ENCODE peak calls at places on chromosomes 5 and 9, in four cellular contexts. P, N, D and U are unnamed samples.

GRCh38 chr5:66230551-66230950 is 86.5 kb downstream of the SREK1 start:
- DNase-seq in P (no peak), N (no peak), D (no peak), U (no peak)

GRCh38 chr5:157057459-157058370 is 1.2 kb downstream of the HAVCR1 start:
- DNase-seq in P (no peak), N (no peak), D (no peak), U (no peak)

GRCh38 chr5:157750320-157750719 is 6.8 kb downstream of the LSM11 start:
- DNase-seq in P (peak), N (peak), D (no peak), U (no peak)

GRCh38 chr5:10355071-10355889 is 1.8 kb downstream of the MARCHF6 start:
- DNase-seq in P (peak), N (no peak), D (no peak), U (no peak)

GRCh38 chr5:16411741-16412455 is 53.7 kb downstream of the ZNF622 start:
- DNase-seq in P (peak), N (no peak), D (no peak), U (no peak)

GRCh38 chr9:86629530-86629929 is 275.3 kb upstream of the TUT7 start:
- DNase-seq in P (no peak), N (no peak), D (no peak), U (no peak)

GRCh38 chr5:95069948-95070347 is 214.9 kb downstream of the MCTP1 start:
- DNase-seq in P (no peak), N (no peak), D (no peak), U (no peak)

GRCh38 chr5:143708672-143709071 is 103.3 kb upstream of the HMHB1 start:
- DNase-seq in P (no peak), N (no peak), D (no peak), U (no peak)

GRCh38 chr9:121744002-121744686 is 92.7 kb downstream of the DAB2IP start:
- DNase-seq in P (peak), N (peak), D (no peak), U (peak)

GRCh38 chr5:159034083-159034824 is 65.5 kb downstream of the EBF1 start:
- DNase-seq in P (no peak), N (no peak), D (no peak), U (peak)

GRCh38 chr5:194603-195209 is 3.4 kb downstream of the LRRC14B start:
- DNase-seq in P (no peak), N (no peak), D (no peak), U (no peak)

GRCh38 chr5:136332213-136332612 is 33.1 kb downstream of the TRPC7 start:
- DNase-seq in P (no peak), N (no peak), D (no peak), U (no peak)